ENCODE peak calls at places on chromosomes 4 and X, in seven cellular contexts. B is GM23338, D is right lobe of liver, U is cardiac muscle cell, H is AG09309, Z is fibroblast of villous mesenchyme, O is cardiac fibroblast. N is an unnamed sample.

GRCh38 chrX:47643926-47644325 is 6.4 kb downstream of the ELK1 start:
- DNase-seq in B (no peak), D (no peak), U (peak), H (no peak), Z (peak), O (peak), N (peak)

GRCh38 chr4:158032733-158033415 is 140.0 kb downstream of the GASK1B start:
- DNase-seq in B (no peak), D (no peak), U (no peak), H (no peak), Z (no peak), O (no peak), N (no peak)

GRCh38 chr4:12409507-12410190 is 981.0 kb upstream of the HS3ST1 start:
- DNase-seq in B (no peak), D (no peak), U (peak), H (no peak), Z (peak), O (peak), N (peak)

GRCh38 chr4:8278421-8279287 is 9.1 kb downstream of the HTRA3 start:
- DNase-seq in B (no peak), D (peak), U (peak), H (peak), Z (peak), O (peak), N (peak)

GRCh38 chrX:3443186-3443585 is 96.7 kb upstream of the MXRA5 start:
- DNase-seq in B (no peak), D (no peak), U (no peak), H (no peak), Z (no peak), O (no peak), N (no peak)

GRCh38 chr4:126705271-126705670 is 927.5 kb upstream of the INTU start:
- DNase-seq in B (no peak), D (no peak), U (no peak), H (no peak), Z (no peak), O (no peak), N (no peak)

GRCh38 chr4:170391066-170391754 is 301.5 kb upstream of the AADAT start:
- DNase-seq in B (no peak), D (no peak), U (no peak), H (no peak), Z (peak), O (peak), N (peak)

GRCh38 chr4:147550626-147551250 is 66.5 kb upstream of the TMEM184C start:
- DNase-seq in B (no peak), D (no peak), U (peak), H (no peak), Z (peak), O (peak), N (peak)

GRCh38 chr4:65007841-65008439 is 598.7 kb upstream of the TECRL start:
- DNase-seq in B (peak), D (no peak), U (peak), H (peak), Z (peak), O (peak), N (peak)

GRCh38 chr4:72314869-72315268 is 254.2 kb downstream of the ADAMTS3 start:
- DNase-seq in B (no peak), D (no peak), U (peak), H (peak), Z (peak), O (peak), N (peak)

GRCh38 chr4:60944070-60944469 is 256.1 kb upstream of the ADGRL3 start:
- DNase-seq in B (no peak), D (no peak), U (no peak), H (no peak), Z (peak), O (no peak), N (no peak)

GRCh38 chr4:147754037-147754445 is 22.2 kb downstream of the ARHGAP10 start:
- DNase-seq in B (peak), D (no peak), U (peak), H (no peak), Z (peak), O (peak), N (peak)

GRCh38 chr4:101020956-101021355 is 326.4 kb downstream of the PPP3CA start:
- DNase-seq in B (no peak), D (no peak), U (peak), H (no peak), Z (peak), O (peak), N (peak)

DNA sequence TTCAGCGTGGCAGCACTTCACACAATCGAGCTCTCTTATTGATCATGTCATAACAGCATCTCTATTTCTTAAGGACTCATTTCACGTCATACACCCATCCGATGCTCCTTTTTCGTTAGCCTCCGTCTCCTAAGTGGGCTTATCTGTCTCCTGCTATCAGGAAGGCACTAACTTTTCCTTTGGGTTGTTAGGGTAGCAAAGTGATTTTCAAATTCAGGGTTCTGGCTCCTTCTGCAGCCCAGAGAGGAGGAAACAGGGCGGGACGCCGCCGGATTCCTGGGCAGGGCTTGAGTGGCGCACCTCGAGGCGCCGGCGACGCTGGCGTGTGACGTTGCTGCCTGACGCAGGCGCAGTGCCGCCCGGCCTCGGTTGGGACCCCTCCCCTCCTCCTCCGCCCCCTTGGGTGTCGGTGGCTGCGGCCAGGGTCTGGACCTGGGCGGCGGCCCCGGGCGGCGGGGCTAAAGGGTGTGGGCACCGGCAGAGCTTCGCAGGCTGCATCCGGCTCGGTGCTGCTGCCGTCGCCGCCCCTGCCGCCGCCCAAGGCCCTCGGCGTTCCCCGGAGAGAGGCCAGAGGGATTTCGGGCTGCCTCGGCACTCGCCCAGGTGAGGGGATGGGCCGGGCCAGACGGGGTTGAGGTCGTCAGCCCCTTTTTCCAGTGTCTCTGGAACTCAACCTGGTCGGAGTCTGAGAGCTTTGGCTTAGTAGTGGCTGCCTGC is at the start of gene BLTP1:
- DNase-seq in B (peak), D (peak), U (peak), H (peak), Z (peak), O (peak), N (peak)
- TF ChIP-seq CTCF in B (peak), D (no peak), U (no peak), H (no peak), Z (no peak), O (no peak), N (no peak)

GRCh38 chr4:40749717-40750460 is at the start of gene NSUN7:
- DNase-seq in B (peak), D (peak), U (peak), H (no peak), Z (peak), O (no peak), N (peak)
- H3K4me3 ChIP-seq in B (peak), D (peak), U (peak), H (peak), Z (peak), O (peak), N (peak)

DNA sequence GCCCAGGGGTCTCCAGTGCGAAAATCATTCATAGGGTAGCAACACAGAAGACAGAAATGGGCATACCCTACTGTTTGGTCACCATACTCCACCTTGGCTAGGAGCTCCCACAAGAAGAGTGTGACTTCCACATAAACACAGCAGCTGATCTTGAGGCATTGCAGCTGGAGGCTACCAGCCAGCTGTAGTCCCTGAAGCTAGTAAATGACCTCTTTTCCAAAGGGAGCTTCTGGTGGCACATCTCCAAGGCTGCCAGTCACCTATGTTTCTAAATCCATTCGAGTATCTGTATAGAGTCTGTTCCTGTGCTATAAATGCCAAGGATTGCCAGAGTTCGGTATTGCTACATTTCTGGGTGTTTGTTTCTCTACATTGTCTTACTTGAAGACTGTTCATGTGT is 21.3 kb upstream of the PNPLA4 start:
- DNase-seq in B (no peak), D (no peak), U (no peak), H (no peak), Z (no peak), O (no peak), N (no peak)
- TF ChIP-seq CTCF in B (no peak), D (no peak), U (no peak), H (no peak), Z (no peak), O (no peak), N (no peak)

GRCh38 chr4:169271692-169272007 is 894 bp upstream of the SH3RF1 start:
- DNase-seq in B (no peak), D (peak), U (no peak), H (no peak), Z (no peak), O (no peak), N (no peak)
- H3K4me3 ChIP-seq in B (peak), D (peak), U (peak), H (peak), Z (peak), O (peak), N (peak)

GRCh38 chrX:28550331-28550872 is 36.8 kb upstream of the IL1RAPL1 start:
- DNase-seq in B (peak), D (no peak), U (no peak), H (no peak), Z (no peak), O (no peak), N (peak)
- TF ChIP-seq CTCF in B (peak), D (no peak), U (no peak), H (no peak), Z (no peak), O (no peak), N (no peak)

GRCh38 chr4:20074450-20074849 is 177.3 kb upstream of the SLIT2 start:
- DNase-seq in B (no peak), D (no peak), U (peak), H (no peak), Z (peak), O (no peak), N (no peak)
- H3K4me3 ChIP-seq in B (no peak), D (no peak), U (no peak), H (no peak), Z (no peak), O (no peak), N (no peak)

GRCh38 chrX:5724123-5724522 is 504.5 kb downstream of the NLGN4X start:
- DNase-seq in B (no peak), D (no peak), U (no peak), H (no peak), Z (no peak), O (no peak), N (no peak)

GRCh38 chrX:5730561-5730960 is 498.1 kb downstream of the NLGN4X start:
- DNase-seq in B (no peak), D (no peak), U (no peak), H (no peak), Z (no peak), O (no peak), N (no peak)

DNA sequence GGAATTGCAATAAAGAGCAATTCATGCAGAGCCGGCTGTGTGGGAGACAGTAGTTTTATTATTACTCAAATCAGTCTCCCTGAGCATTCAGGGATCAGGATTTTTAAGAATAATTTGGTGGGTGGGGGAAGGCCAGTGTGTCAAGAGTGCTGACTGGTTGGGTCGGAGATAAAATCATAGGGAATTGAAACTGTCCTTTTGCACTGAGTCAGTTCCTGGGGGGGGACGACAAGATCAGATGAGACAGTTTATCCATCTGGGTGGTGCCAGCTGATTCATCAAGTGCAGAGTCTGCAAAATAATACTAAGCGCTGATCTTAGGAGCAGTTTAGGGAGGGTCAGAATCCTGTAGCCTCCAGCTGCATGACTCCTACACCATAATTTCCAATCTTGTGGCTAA is 502.4 kb downstream of the NLGN4X start:
- DNase-seq in B (no peak), D (no peak), U (no peak), H (no peak), Z (peak), O (no peak), N (peak)
- TF ChIP-seq CTCF in B (no peak), D (no peak), U (no peak), H (no peak), Z (no peak), O (no peak), N (no peak)

GRCh38 chrX:53318766-53319353 is 37.5 kb upstream of the IQSEC2 start:
- DNase-seq in B (peak), D (no peak), U (no peak), H (no peak), Z (no peak), O (no peak), N (no peak)
- H3K4me3 ChIP-seq in B (peak), D (no peak), U (no peak), H (no peak), Z (no peak), O (no peak), N (no peak)

GRCh38 chr4:31482691-31483090 is 762.5 kb downstream of the PCDH7 start:
- DNase-seq in B (no peak), D (no peak), U (no peak), H (no peak), Z (no peak), O (no peak), N (no peak)
- TF ChIP-seq CTCF in B (no peak), D (no peak), U (no peak), H (no peak), Z (no peak), O (no peak), N (no peak)

GRCh38 chrX:131572372-131573014 is 28.6 kb downstream of the OR13H1 start:
- DNase-seq in B (no peak), D (no peak), U (no peak), H (no peak), Z (peak), O (no peak), N (no peak)
- H3K4me3 ChIP-seq in B (no peak), D (no peak), U (no peak), H (no peak), Z (no peak), O (no peak), N (no peak)

N was measured in epithelial cell of esophagus.